ENCODE peak calls at places on chromosomes 4 and X, in six cellular contexts. G is GM23338, F is fibroblast of lung, X is PC-9, L is astrocyte, U is GM12878. V is an unnamed sample.

GRCh38 chrX:136336623-136337022 is 35.9 kb downstream of the ADGRG4 start:
- DNase-seq in G (peak; percentile 36), X (no peak), F (no peak), L (no peak), U (no peak), V (peak; percentile 1)

GRCh38 chr4:94635172-94635571 is 122.6 kb upstream of the BMPR1B start:
- DNase-seq in U (no peak), L (peak; percentile 33), X (no peak), F (no peak), G (no peak), V (peak; percentile 84)

GRCh38 chr4:131459430-131460101 is 1689.5 kb upstream of the PCDH10 start:
- DNase-seq in L (no peak), G (peak; percentile 2), U (peak; percentile 43), X (no peak), F (no peak), V (no peak)

GRCh38 chrX:114599305-114599704 is 15.4 kb downstream of the HTR2C start:
- DNase-seq in G (no peak), X (no peak), L (no peak), U (no peak), F (no peak), V (no peak)

GRCh38 chrX:17046478-17047097 is 100.1 kb downstream of the REPS2 start:
- DNase-seq in F (peak; percentile 84), G (peak; percentile 84), U (peak; percentile 21), X (peak; percentile 51), L (no peak), V (peak; percentile 77)

GRCh38 chrX:48492293-48492910 is 16.4 kb upstream of the PORCN start:
- DNase-seq in X (no peak), U (no peak), L (no peak), F (no peak), G (no peak), V (no peak)

GRCh38 chr4:141802324-141802723 is 165.9 kb downstream of the IL15 start:
- DNase-seq in L (peak; percentile 94), X (peak; percentile 59), F (peak; percentile 52), G (no peak), U (no peak), V (peak; percentile 80)

GRCh38 chr4:26779674-26780073 is 81.0 kb upstream of the STIM2 start:
- DNase-seq in L (peak; percentile 65), U (no peak), X (no peak), G (no peak), F (peak; percentile 23), V (peak; percentile 31)

GRCh38 chrX:121579016-121579760 is 531.8 kb downstream of the GLUD2 start:
- DNase-seq in X (no peak), U (peak; percentile 4), L (no peak), F (no peak), G (peak; percentile 3), V (peak; percentile 50)

GRCh38 chrX:28126886-28127285 is 145.6 kb upstream of the DCAF8L1 start:
- DNase-seq in L (peak; percentile 30), U (no peak), G (peak; percentile 79), F (no peak), X (no peak), V (no peak)

GRCh38 chr4:77314697-77315096 is 157.7 kb downstream of the CCNG2 start:
- DNase-seq in F (no peak), L (no peak), G (no peak), U (no peak), X (no peak), V (no peak)

GRCh38 chr4:93080316-93080715 is 748.2 kb upstream of the ATOH1 start:
- DNase-seq in F (no peak), X (no peak), U (no peak), G (no peak), L (no peak), V (no peak)

GRCh38 chr4:98199247-98199646 is 56.0 kb upstream of the STPG2 start:
- DNase-seq in X (no peak), G (no peak), U (no peak), L (no peak), F (no peak), V (no peak)

GRCh38 chr4:47278631-47279030 is 184.9 kb downstream of the COMMD8 start:
- DNase-seq in L (no peak), U (no peak), G (no peak), F (no peak), X (no peak), V (no peak)

GRCh38 chrX:120755066-120755846 is 120.4 kb downstream of the CT47B1 start:
- DNase-seq in G (no peak), F (no peak), U (no peak), X (no peak), L (no peak), V (no peak)

GRCh38 chrX:13418126-13419091 is 98.6 kb upstream of the ATXN3L start:
- DNase-seq in F (peak; percentile 20), X (no peak), U (no peak), L (peak; percentile 48), G (no peak), V (peak; percentile 53)

GRCh38 chr4:69718376-69719293 is 41.8 kb downstream of the SULT1B1 start:
- DNase-seq in L (peak; percentile 15), F (peak; percentile 67), U (no peak), G (peak; percentile 9), X (peak; percentile 45), V (peak; percentile 33)

GRCh38 chr4:67929447-67929846 is 33.8 kb downstream of the TMPRSS11A start:
- DNase-seq in G (no peak), L (peak; percentile 68), X (no peak), F (no peak), U (no peak), V (peak; percentile 22)

GRCh38 chrX:5051831-5052491 is 1176.7 kb downstream of the NLGN4X start:
- DNase-seq in G (no peak), F (peak; percentile 0), L (peak; percentile 94), X (peak; percentile 93), U (no peak), V (peak; percentile 59)

GRCh38 chr4:19936471-19936870 is 315.2 kb upstream of the SLIT2 start:
- DNase-seq in U (no peak), F (peak; percentile 71), X (no peak), G (no peak), L (peak; percentile 93), V (no peak)

GRCh38 chr4:26206339-26206738 is 114.5 kb upstream of the RBPJ start:
- DNase-seq in U (no peak), F (peak; percentile 99), X (no peak), L (peak; percentile 93), G (no peak), V (no peak)

GRCh38 chr4:65999518-65999871 is 329.2 kb upstream of the EPHA5 start:
- DNase-seq in F (no peak), X (no peak), L (no peak), U (no peak), G (no peak), V (no peak)

GRCh38 chr4:66000500-66001117 is 330.3 kb upstream of the EPHA5 start:
- DNase-seq in X (no peak), U (no peak), G (no peak), L (peak; percentile 61), F (no peak), V (peak; percentile 6)
- H3K4me3 ChIP-seq in X (no peak overlapping the region), U (no peak overlapping the region), G (no peak overlapping the region), L (no peak overlapping the region), F (no peak overlapping the region), V (no peak overlapping the region)

DNA sequence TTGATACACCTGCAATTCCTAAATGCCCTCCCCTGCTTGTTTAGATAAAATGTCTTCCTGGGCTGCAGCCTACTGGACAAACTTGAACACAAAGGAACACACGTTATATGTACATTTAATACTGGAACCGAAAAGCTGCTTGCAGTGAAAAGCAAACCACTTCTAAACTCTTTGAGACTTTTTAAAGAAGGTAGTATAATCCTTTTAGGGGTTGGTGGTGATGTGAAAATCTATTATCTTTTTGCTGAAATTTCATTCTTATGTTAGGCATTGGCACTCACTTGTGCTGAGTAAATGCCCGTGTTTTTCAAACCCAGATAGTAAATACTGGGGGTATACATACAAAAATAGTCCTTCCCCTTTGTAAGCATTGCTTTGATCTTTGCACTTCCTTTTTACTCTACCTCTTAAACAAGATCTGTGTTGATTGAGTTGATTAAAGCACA is 2.2 kb downstream of the NFKB1 start:
- DNase-seq in X (no peak), F (no peak), U (no peak), L (no peak), G (no peak), V (no peak)
- TF ChIP-seq CTCF in X (no peak), F (no peak), U (no peak), L (no peak), G (no peak), V (no peak)

GRCh38 chr4:108055787-108056186 is 66.1 kb downstream of the HADH start:
- DNase-seq in U (no peak), F (no peak), L (no peak), X (no peak), G (no peak), V (no peak)

GRCh38 chr4:108060164-108060563 is 70.5 kb downstream of the HADH start:
- DNase-seq in G (peak; percentile 64), L (peak; percentile 38), U (no peak), X (no peak), F (peak; percentile 71), V (peak; percentile 51)

GRCh38 chr4:108058685-108059440 is 69.2 kb downstream of the HADH start:
- DNase-seq in G (no peak), F (peak; percentile 24), L (peak; percentile 59), X (peak; percentile 71), U (no peak), V (no peak)

GRCh38 chr4:108056418-108056817 is 66.7 kb downstream of the HADH start:
- DNase-seq in G (no peak), X (no peak), L (no peak), F (no peak), U (no peak), V (no peak)

DNA sequence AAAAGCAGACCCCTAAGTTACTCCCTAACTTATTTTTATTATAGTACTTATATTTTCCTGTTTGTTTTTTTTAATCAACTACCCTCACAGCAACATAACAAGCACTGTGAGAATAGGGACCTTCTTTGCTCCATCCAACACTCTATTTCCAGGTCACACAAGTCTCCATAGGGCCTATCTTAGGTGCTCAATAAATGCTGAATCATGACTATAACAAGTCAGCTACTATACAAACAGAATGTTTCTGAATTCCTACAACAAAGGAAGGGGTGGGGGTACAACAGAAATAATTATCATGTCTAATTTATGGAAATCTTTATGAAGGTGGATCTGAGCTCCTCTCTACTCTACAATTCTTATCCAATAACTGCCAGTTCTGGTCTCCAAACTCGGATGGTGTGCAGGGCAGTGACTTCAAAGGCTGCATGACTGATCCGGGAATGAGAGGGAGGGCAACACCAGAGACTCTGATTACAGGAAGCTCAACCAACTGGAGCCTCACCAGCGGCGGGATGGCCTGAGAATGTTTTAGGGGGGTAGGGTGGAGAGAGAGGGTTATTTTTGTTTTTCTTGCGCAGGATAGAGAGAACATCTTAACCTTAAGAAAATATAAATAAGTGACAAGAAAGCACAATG is 71.1 kb downstream of the HADH start:
- DNase-seq in F (no peak), G (no peak), U (no peak), X (no peak), L (no peak), V (no peak)
- TF ChIP-seq EZH2 in F (no peak), G (no peak), U (no peak), X (no peak), L (no peak), V (no peak)

GRCh38 chrX:67545772-67546495 is 2.1 kb downstream of the AR start:
- DNase-seq in F (peak; percentile 15), X (no peak), L (no peak), U (no peak), G (peak; percentile 26), V (no peak)

GRCh38 chrX:67544871-67545771 is 1.3 kb downstream of the AR start:
- DNase-seq in X (no peak), U (no peak), G (peak; percentile 30), F (peak; percentile 55), L (peak; percentile 32), V (no peak)

GRCh38 chrX:67546496-67547423 is 2.9 kb downstream of the AR start:
- DNase-seq in F (no peak), G (peak; percentile 45), U (no peak), X (no peak), L (no peak), V (no peak)

GRCh38 chrX:67543818-67544217 is at the start of gene AR:
- DNase-seq in L (peak; percentile 60), U (no peak), F (peak; percentile 55), G (peak; percentile 76), X (no peak), V (no peak)

GRCh38 chrX:67544281-67544680 is 460 bp downstream of the AR start:
- DNase-seq in L (no peak), G (peak; percentile 31), F (peak; percentile 19), U (no peak), X (no peak), V (no peak)
- H3K4me3 ChIP-seq in L (peak overlapping the region; percentile 64), G (peak overlapping the region; percentile 73), F (peak overlapping the region; percentile 54), U (no peak overlapping the region), X (peak overlapping the region; percentile 40), V (no peak overlapping the region)